ENCODE peak calls at places on chromosomes 13 and 19, in five cellular contexts. X is uterus, M is endodermal cell, I is heart left ventricle, E is mesendoderm. B is an unnamed sample. For H3K36me3, the result is how much of the 10 kb centered on the place peaks cover.

GRCh38 chr19:12836529-12836863 is 1.8 kb upstream of the MAST1 start:
- DNase-seq in X (no peak), M (no peak), E (no peak), I (no peak), B (no peak)

GRCh38 chr13:99830931-99831330 is 140.6 kb downstream of the ZIC5 start:
- DNase-seq in X (no peak), I (no peak), M (peak), E (peak), B (no peak)

GRCh38 chr13:108270442-108270841 is 924 bp downstream of the TNFSF13B start:
- DNase-seq in I (no peak), M (no peak), E (no peak), X (no peak), B (no peak)

GRCh38 chr19:13153627-13154240 is 3.5 kb downstream of the IER2 start:
- DNase-seq in M (no peak), X (peak), I (no peak), E (peak), B (no peak)

GRCh38 chr19:31330761-31331160 is 18.5 kb downstream of the TSHZ3 start:
- DNase-seq in M (no peak), I (no peak), X (no peak), E (no peak), B (no peak)

GRCh38 chr19:43735957-43736356 is 18.8 kb downstream of the SMG9 start:
- DNase-seq in E (peak), X (no peak), M (no peak), I (no peak), B (no peak)

GRCh38 chr19:51122112-51122981 is 2.4 kb upstream of the SIGLEC9 start:
- DNase-seq in E (no peak), M (no peak), I (peak), X (no peak), B (no peak)

GRCh38 chr13:106753241-106753640 is 185.3 kb upstream of the ARGLU1 start:
- DNase-seq in X (no peak), E (peak), I (no peak), M (no peak), B (no peak)

GRCh38 chr13:84745051-84745551 is 862.8 kb upstream of the SLITRK1 start:
- DNase-seq in M (no peak), I (no peak), X (no peak), E (no peak), B (no peak)

GRCh38 chr19:13241321-13242104 is 91.3 kb downstream of the IER2 start:
- DNase-seq in X (no peak), M (peak), E (no peak), I (no peak), B (no peak)

GRCh38 chr13:70424928-70425327 is 316.7 kb upstream of the KLHL1 start:
- DNase-seq in M (no peak), E (no peak), X (no peak), I (no peak), B (no peak)

GRCh38 chr19:14337510-14337909 is 43.7 kb upstream of the ADGRE5 start:
- DNase-seq in E (peak), X (no peak), I (no peak), M (peak), B (no peak)

GRCh38 chr13:65473199-65473598 is 1756.9 kb downstream of the PCDH9 start:
- DNase-seq in X (no peak), M (no peak), I (no peak), E (no peak), B (no peak)

GRCh38 chr19:41031926-41032325 is 40.8 kb downstream of the CYP2B6 start:
- DNase-seq in M (no peak), I (no peak), E (no peak), X (no peak), B (no peak)

GRCh38 chr19:14120497-14120780 is 2.9 kb upstream of the PRKACA start:
- DNase-seq in X (no peak), E (no peak), I (no peak), M (no peak), B (no peak)

GRCh38 chr13:83879431-83880171 is 2.7 kb downstream of the SLITRK1 start:
- DNase-seq in I (no peak), M (peak), X (no peak), E (no peak), B (no peak)

GRCh38 chr13:94739235-94739634 is 26.9 kb upstream of the SOX21 start:
- DNase-seq in X (no peak), I (no peak), M (no peak), E (no peak), B (no peak)

GRCh38 chr13:92767468-92767867 is 459.1 kb upstream of the GPC6 start:
- DNase-seq in M (no peak), E (no peak), X (no peak), I (no peak), B (no peak)

GRCh38 chr19:10292206-10292788 is 2.5 kb downstream of the ICAM5 start:
- DNase-seq in M (peak), I (peak), E (peak), X (peak), B (peak)

GRCh38 chr19:2627319-2627829 is 75.1 kb downstream of the GNG7 start:
- DNase-seq in I (peak), E (peak), M (no peak), X (peak), B (peak)

GRCh38 chr13:51978836-51979556 is 32.3 kb downstream of the ATP7B start:
- DNase-seq in M (no peak), X (no peak), I (no peak), E (no peak), B (no peak)

GRCh38 chr19:44987148-44987675 is 14.1 kb upstream of the RELB start:
- DNase-seq in X (no peak), E (no peak), I (no peak), M (no peak), B (no peak)

GRCh38 chr19:44984005-44984404 is 17.3 kb upstream of the RELB start:
- DNase-seq in E (no peak), I (no peak), M (no peak), X (no peak), B (no peak)

GRCh38 chr19:44988896-44989563 is 12.2 kb upstream of the RELB start:
- DNase-seq in M (peak), X (peak), I (peak), E (peak), B (peak)

GRCh38 chr19:44986389-44986788 is 14.9 kb upstream of the RELB start:
- DNase-seq in M (no peak), X (no peak), E (no peak), I (no peak), B (no peak)

GRCh38 chr19:44985445-44985844 is 15.8 kb upstream of the RELB start:
- DNase-seq in X (no peak), E (no peak), I (no peak), M (no peak), B (no peak)
- H3K36me3 ChIP-seq in X (under half), E (under half), I (half or more), M (under half), B (half or more)

GRCh38 chr13:113238542-113238941 is 29.1 kb downstream of the CUL4A start:
- DNase-seq in E (no peak), M (no peak), X (no peak), I (no peak), B (no peak)

GRCh38 chr13:113239986-113240385 is 30.6 kb downstream of the CUL4A start:
- DNase-seq in X (no peak), M (no peak), E (no peak), I (no peak), B (no peak)

GRCh38 chr13:113243847-113244246 is 34.4 kb downstream of the CUL4A start:
- DNase-seq in E (no peak), X (no peak), M (no peak), I (no peak), B (no peak)

GRCh38 chr13:113239357-113239756 is 29.9 kb downstream of the CUL4A start:
- DNase-seq in E (no peak), X (no peak), I (no peak), M (no peak), B (no peak)
- H3K36me3 ChIP-seq in E (under half), X (under half), I (half or more), M (half or more), B (under half)

DNA sequence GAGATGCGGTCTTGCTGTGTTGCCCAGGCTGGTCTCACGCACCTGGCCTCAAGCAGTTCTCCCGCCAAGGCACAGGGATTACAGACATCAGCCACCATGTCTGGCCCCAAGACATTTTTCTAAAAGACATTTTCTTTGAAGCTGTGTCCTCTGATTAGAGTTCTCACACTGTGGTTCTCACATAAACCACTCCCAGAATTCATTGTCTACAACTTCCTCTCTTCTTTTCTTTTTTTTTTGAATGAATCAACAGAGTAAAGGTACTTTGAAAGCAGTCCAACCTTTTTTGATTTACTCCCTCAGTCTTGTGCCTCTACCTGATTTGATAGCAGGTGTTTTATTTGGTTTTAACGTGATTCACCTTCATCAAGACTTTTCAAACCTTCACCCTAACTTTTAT is 14.3 kb upstream of the SHD start:
- DNase-seq in E (no peak), I (no peak), X (no peak), M (no peak), B (no peak)
- H3K36me3 ChIP-seq in E (under half), I (half or more), X (under half), M (under half), B (under half)

DNA sequence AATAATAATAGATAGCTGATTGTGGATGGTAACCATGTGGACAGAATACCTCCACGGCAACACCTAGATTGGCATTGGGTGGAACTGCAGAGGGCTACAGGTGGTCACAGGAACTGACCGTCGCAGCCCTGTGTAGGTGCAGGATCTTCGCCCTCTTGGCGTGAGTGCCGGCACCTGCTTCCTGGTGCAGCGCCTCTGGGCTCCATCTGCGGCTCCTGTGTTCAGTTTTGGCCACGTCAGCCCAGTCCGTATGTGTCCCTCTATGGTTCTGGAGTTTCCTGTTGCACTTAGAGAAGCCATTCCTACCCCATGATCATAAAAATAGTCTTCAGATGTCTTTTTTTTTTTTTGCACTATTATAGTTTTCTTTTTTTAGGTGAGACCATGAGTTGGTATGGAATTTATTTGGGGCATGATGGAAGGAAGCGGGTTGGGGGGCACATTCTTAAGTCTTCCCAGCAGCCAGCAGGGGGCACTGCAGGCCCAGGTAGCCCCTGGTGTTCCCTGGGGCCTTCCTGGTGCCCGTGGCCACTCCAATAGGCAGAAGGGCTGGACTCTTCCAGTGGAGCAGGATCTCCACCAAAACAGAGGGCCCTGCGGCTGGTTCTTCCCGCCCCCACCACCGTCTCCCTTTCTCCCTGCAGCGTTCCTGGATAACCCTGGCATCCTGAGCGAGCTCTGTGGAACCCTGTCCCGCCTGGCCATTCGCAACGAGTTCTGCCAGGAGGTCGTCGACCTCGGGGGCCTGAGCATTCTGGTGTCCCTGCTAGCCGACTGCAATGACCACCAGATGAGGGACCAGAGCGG is 10.1 kb upstream of the SLC25A42 start:
- DNase-seq in I (peak), X (peak), E (peak), M (peak), B (no peak)
- H3K36me3 ChIP-seq in I (half or more), X (under half), E (under half), M (half or more), B (half or more)

DNA sequence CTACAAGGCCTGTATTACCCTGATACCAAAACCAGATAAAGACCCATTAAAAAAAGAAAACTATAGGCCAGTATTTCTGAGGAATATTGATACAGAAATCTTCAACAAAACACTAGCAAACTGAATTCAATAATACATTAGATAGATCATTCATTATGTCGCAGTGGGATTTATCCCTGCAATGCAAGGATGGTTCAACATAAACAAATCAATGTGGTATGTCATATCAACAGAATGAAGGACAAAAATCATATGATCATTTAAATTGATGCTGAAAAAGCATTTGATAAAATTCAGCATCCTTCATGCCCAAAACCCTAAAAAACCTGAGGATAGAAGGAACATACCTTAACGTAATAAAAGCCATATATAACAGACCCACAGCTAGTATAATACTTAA is 50.0 kb downstream of the RB1 start:
- DNase-seq in E (no peak), M (no peak), I (no peak), X (no peak), B (no peak)
- H3K36me3 ChIP-seq in E (under half), M (under half), I (under half), X (under half), B (under half)

DNA sequence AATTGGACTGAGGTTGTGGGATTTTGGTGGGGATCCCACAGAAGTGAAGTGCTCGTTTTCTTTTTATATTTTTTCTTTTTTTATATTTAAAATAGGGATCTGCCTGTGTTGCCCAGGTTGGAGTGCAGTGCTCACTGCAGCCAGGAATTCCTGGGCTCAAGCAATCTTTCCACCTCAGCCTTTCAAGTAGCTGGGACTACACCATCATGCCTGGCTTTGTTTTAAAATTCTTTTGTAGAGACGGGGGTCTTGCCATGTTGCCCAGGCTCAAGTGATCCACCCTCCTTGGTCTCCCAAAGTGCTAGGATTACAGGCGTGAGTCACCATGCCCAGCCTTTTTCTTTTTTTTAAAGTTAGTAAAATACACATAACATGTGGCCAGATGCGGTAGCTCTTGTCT is 20.6 kb downstream of the CRTC1 start:
- DNase-seq in M (no peak), E (no peak), X (no peak), I (no peak), B (no peak)
- H3K36me3 ChIP-seq in M (under half), E (under half), X (under half), I (under half), B (under half)

GRCh38 chr19:16912780-16913179 is 24.0 kb downstream of the F2RL3 start:
- DNase-seq in M (no peak), I (no peak), X (no peak), E (no peak), B (no peak)
- H3K36me3 ChIP-seq in M (under half), I (under half), X (under half), E (under half), B (under half)

GRCh38 chr13:29526741-29527140 is 68.7 kb downstream of the SLC7A1 start:
- DNase-seq in I (no peak), X (no peak), M (no peak), E (no peak), B (no peak)

GRCh38 chr13:29529755-29530154 is 65.7 kb downstream of the SLC7A1 start:
- DNase-seq in M (no peak), X (no peak), E (no peak), I (no peak), B (no peak)

GRCh38 chr13:29525757-29526156 is 69.7 kb downstream of the SLC7A1 start:
- DNase-seq in I (no peak), E (no peak), X (no peak), M (no peak), B (no peak)

GRCh38 chr13:29527916-29528315 is 67.6 kb downstream of the SLC7A1 start:
- DNase-seq in M (no peak), I (no peak), E (no peak), X (no peak), B (no peak)

GRCh38 chr13:29527511-29527910 is 68.0 kb downstream of the SLC7A1 start:
- DNase-seq in I (no peak), X (no peak), E (no peak), M (no peak), B (no peak)
- H3K36me3 ChIP-seq in I (under half), X (under half), E (under half), M (under half), B (under half)

B was measured in lung.